ENCODE peak calls at places on chromosome 9, in eight cellular contexts. A is heart left ventricle; V is mucosa of descending colon; L is SK-N-SH; W is colonic mucosa; H is CD8-positive, alpha-beta T cell; X is tibial artery; G is upper lobe of left lung. U is an unnamed sample.
A peak's percentile ranks its signal among the peaks of the same experiment; 100 is the strongest.

GRCh38 chr9:68978054-68978453 is 35.9 kb downstream of the PRKACG start:
- DNase-seq in A (no peak), V (no peak), L (no peak), W (peak; percentile 7), H (no peak), X (no peak), G (no peak), U (no peak)

GRCh38 chr9:4741365-4742031 is 496 bp upstream of the AK3 start:
- DNase-seq in A (peak; percentile 75), V (peak; percentile 71), L (no peak), W (peak; percentile 80), H (peak; percentile 16), X (peak; percentile 72), G (no peak), U (no peak)

GRCh38 chr9:128393171-128393761 is 22.1 kb downstream of the URM1 start:
- DNase-seq in A (no peak), V (no peak), L (peak; percentile 33), W (no peak), H (no peak), X (no peak), G (peak; percentile 74), U (no peak)

GRCh38 chr9:76528642-76529190 is 69.7 kb downstream of the GCNT1 start:
- DNase-seq in A (no peak), V (no peak), L (no peak), W (no peak), H (no peak), X (no peak), G (peak; percentile 74), U (no peak)

GRCh38 chr9:127232833-127233549 is 31.6 kb upstream of the GARNL3 start:
- DNase-seq in A (no peak), V (no peak), L (no peak), W (no peak), H (no peak), X (no peak), G (no peak), U (no peak)

GRCh38 chr9:2613730-2614271 is 7.8 kb upstream of the VLDLR start:
- DNase-seq in A (no peak), V (no peak), L (no peak), W (no peak), H (no peak), X (no peak), G (no peak), U (no peak)

GRCh38 chr9:87502446-87503232 is 5.0 kb downstream of the DAPK1 start:
- DNase-seq in A (no peak), V (peak; percentile 52), L (no peak), W (peak; percentile 59), H (no peak), X (no peak), G (no peak), U (no peak)

GRCh38 chr9:4235951-4236804 is 63.7 kb downstream of the GLIS3 start:
- DNase-seq in A (no peak), V (peak; percentile 55), L (no peak), W (no peak), H (no peak), X (no peak), G (no peak), U (no peak)

GRCh38 chr9:109315889-109316640 is 4.8 kb downstream of the EPB41L4B start:
- DNase-seq in A (no peak), V (peak; percentile 87), L (no peak), W (peak; percentile 89), H (no peak), X (peak; percentile 83), G (peak; percentile 37), U (no peak)

GRCh38 chr9:71663931-71664459 is 104.3 kb downstream of the CEMIP2 start:
- DNase-seq in A (no peak), V (no peak), L (no peak), W (no peak), H (no peak), X (no peak), G (no peak), U (no peak)

GRCh38 chr9:76687861-76688374 is 76.3 kb upstream of the PCA3 start:
- DNase-seq in A (no peak), V (no peak), L (no peak), W (no peak), H (no peak), X (no peak), G (no peak), U (no peak)

GRCh38 chr9:95784318-95784717 is 91.2 kb upstream of the ERCC6L2 start:
- DNase-seq in A (no peak), V (no peak), L (no peak), W (no peak), H (no peak), X (no peak), G (peak; percentile 76), U (no peak)

GRCh38 chr9:83062653-83063527 is at the start of gene RASEF:
- DNase-seq in A (peak; percentile 57), V (peak; percentile 83), L (peak; percentile 86), W (peak; percentile 85), H (no peak), X (no peak), G (peak; percentile 94), U (peak; percentile 79)

GRCh38 chr9:120532475-120532874 is 47.5 kb downstream of the CDK5RAP2 start:
- DNase-seq in A (no peak), V (peak; percentile 25), L (no peak), W (peak; percentile 56), H (no peak), X (peak; percentile 68), G (no peak), U (no peak)

GRCh38 chr9:93964685-93965084 is 9.5 kb upstream of the BARX1 start:
- DNase-seq in A (peak; percentile 20), V (no peak), L (no peak), W (peak; percentile 12), H (no peak), X (no peak), G (no peak), U (no peak)

GRCh38 chr9:107067715-107068416 is 204.9 kb downstream of the ZNF462 start:
- DNase-seq in A (no peak), V (peak; percentile 69), L (no peak), W (peak; percentile 80), H (no peak), X (no peak), G (no peak), U (no peak)

GRCh38 chr9:79237861-79238260 is 333.9 kb upstream of the TLE4 start:
- DNase-seq in A (no peak), V (no peak), L (no peak), W (no peak), H (no peak), X (no peak), G (no peak), U (no peak)

GRCh38 chr9:88772602-88773001 is 218.7 kb upstream of the S1PR3 start:
- DNase-seq in A (no peak), V (no peak), L (no peak), W (no peak), H (no peak), X (no peak), G (no peak), U (no peak)

GRCh38 chr9:88775559-88775958 is 215.7 kb upstream of the S1PR3 start:
- DNase-seq in A (no peak), V (no peak), L (no peak), W (no peak), H (no peak), X (no peak), G (no peak), U (no peak)

GRCh38 chr9:88775037-88775471 is 216.2 kb upstream of the S1PR3 start:
- DNase-seq in A (no peak), V (no peak), L (no peak), W (no peak), H (no peak), X (no peak), G (no peak), U (no peak)

GRCh38 chr9:88773119-88773518 is 218.1 kb upstream of the S1PR3 start:
- DNase-seq in A (no peak), V (no peak), L (no peak), W (no peak), H (no peak), X (no peak), G (no peak), U (no peak)

GRCh38 chr9:88773627-88774244 is 217.5 kb upstream of the S1PR3 start:
- DNase-seq in A (no peak), V (no peak), L (no peak), W (no peak), H (no peak), X (no peak), G (no peak), U (no peak)
- TF ChIP-seq CTCF in A (no peak), V (no peak), L (peak; percentile 13), W (no peak), H (no peak), X (no peak), G (no peak), U (no peak)

DNA sequence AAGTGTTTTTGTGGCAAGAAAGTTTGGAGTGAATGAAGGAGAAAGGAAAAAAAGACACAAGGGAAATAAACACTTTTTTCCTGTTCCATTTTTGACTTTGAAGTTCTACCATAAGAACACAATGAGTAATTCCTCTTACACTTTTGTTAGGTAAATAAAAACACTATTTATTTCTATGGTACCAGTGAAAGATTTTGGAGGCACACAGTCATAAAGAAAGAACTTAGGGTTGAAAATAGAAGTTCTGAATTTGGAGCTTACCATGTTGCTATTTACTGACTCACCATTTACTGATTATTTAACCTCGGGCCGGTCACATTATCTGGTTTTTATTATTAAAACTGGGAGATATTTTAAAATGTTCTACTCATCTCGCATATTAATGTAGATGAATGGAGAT is 367.8 kb downstream of the TLE1 start:
- DNase-seq in A (no peak), V (no peak), L (no peak), W (no peak), H (no peak), X (no peak), G (no peak), U (no peak)
- H3K9me3 ChIP-seq in A (peaks cover 17% of the 10 kb centered on the region), V (peaks cover 8% of the 10 kb centered on the region), L (peaks cover 14% of the 10 kb centered on the region), W (no peaks in the 10 kb centered on the region), H (no peaks in the 10 kb centered on the region), X (peaks cover 7% of the 10 kb centered on the region), G (no peaks in the 10 kb centered on the region), U (no peaks in the 10 kb centered on the region)

GRCh38 chr9:92529124-92529523 is 6.7 kb downstream of the ECM2 start:
- DNase-seq in A (no peak), V (no peak), L (no peak), W (no peak), H (no peak), X (no peak), G (no peak), U (no peak)

GRCh38 chr9:92525306-92525705 is 10.5 kb downstream of the ECM2 start:
- DNase-seq in A (no peak), V (no peak), L (no peak), W (no peak), H (no peak), X (no peak), G (no peak), U (no peak)

GRCh38 chr9:92528537-92528851 is 7.3 kb downstream of the ECM2 start:
- DNase-seq in A (no peak), V (no peak), L (peak; percentile 25), W (no peak), H (no peak), X (no peak), G (no peak), U (no peak)

GRCh38 chr9:92527832-92528536 is 7.8 kb downstream of the ECM2 start:
- DNase-seq in A (no peak), V (no peak), L (no peak), W (no peak), H (no peak), X (no peak), G (no peak), U (no peak)

GRCh38 chr9:92527291-92527828 is 8.4 kb downstream of the ECM2 start:
- DNase-seq in A (no peak), V (no peak), L (no peak), W (no peak), H (no peak), X (no peak), G (no peak), U (no peak)
- TF ChIP-seq CTCF in A (no peak), V (no peak), L (no peak), W (no peak), H (no peak), X (no peak), G (no peak), U (no peak)

GRCh38 chr9:12091865-12092527 is 601.2 kb upstream of the TYRP1 start:
- DNase-seq in A (no peak), V (no peak), L (no peak), W (no peak), H (no peak), X (no peak), G (no peak), U (no peak)
- H3K9me3 ChIP-seq in A (no peaks in the 10 kb centered on the region), V (peaks cover 53% of the 10 kb centered on the region), L (no peaks in the 10 kb centered on the region), W (no peaks in the 10 kb centered on the region), H (no peaks in the 10 kb centered on the region), X (no peaks in the 10 kb centered on the region), G (no peaks in the 10 kb centered on the region), U (no peaks in the 10 kb centered on the region)